ENCODE peak calls at places on chromosomes 11 and 22, in four cellular contexts. Z is HepG2, X is K562, Q is GM12878. G is an unnamed sample.

GRCh38 chr22:23539135-23539838 is 40.8 kb downstream of the IGLL1 start:
- DNase-seq in X (peak; percentile 82), Q (peak; percentile 36), Z (peak; percentile 79), G (peak; percentile 71)

GRCh38 chr11:36447947-36448346 is 62.1 kb downstream of the TRAF6 start:
- DNase-seq in Z (no peak), Q (no peak), X (no peak), G (no peak)

GRCh38 chr11:107494036-107494435 is 36.4 kb upstream of the CWF19L2 start:
- DNase-seq in Z (no peak), X (no peak), Q (no peak), G (no peak)

GRCh38 chr11:10990160-10990559 is 132.3 kb upstream of the ZBED5 start:
- DNase-seq in Q (no peak), Z (no peak), X (peak; percentile 57), G (no peak)

GRCh38 chr11:30196400-30197206 is 34.2 kb upstream of the FSHB start:
- DNase-seq in Q (no peak), X (peak; percentile 37), Z (peak; percentile 25), G (peak; percentile 37)

GRCh38 chr22:25746012-25746373 is 4.0 kb downstream of the MYO18B start:
- DNase-seq in Q (no peak), X (no peak), Z (no peak), G (peak; percentile 78)

GRCh38 chr11:2726964-2727363 is 27.2 kb upstream of the KCNQ1OT1 start:
- DNase-seq in X (no peak), Z (no peak), Q (no peak), G (no peak)

GRCh38 chr11:120335596-120335927 is 651 bp upstream of the ARHGEF12 start:
- DNase-seq in Q (no peak), X (no peak), Z (no peak), G (no peak)

GRCh38 chr11:92962444-92962843 is 7.0 kb upstream of the MTNR1B start:
- DNase-seq in X (no peak), Z (no peak), Q (no peak), G (no peak)

GRCh38 chr11:131640320-131640719 is 269.9 kb downstream of the NTM start:
- DNase-seq in Q (no peak), Z (no peak), X (no peak), G (no peak)

GRCh38 chr22:45599836-45600577 is 71.6 kb upstream of the ATXN10 start:
- DNase-seq in Q (no peak), Z (no peak), X (no peak), G (no peak)

GRCh38 chr11:69874178-69874983 is 55.2 kb upstream of the FGF3 start:
- DNase-seq in X (no peak), Q (no peak), Z (no peak), G (peak; percentile 15)

GRCh38 chr22:38618682-38619081 is 37.5 kb downstream of the FAM227A start:
- DNase-seq in Q (no peak), X (no peak), Z (no peak), G (no peak)

GRCh38 chr11:95520765-95521542 is 268.6 kb downstream of the FAM76B start:
- DNase-seq in X (no peak), Z (no peak), Q (no peak), G (no peak)

GRCh38 chr11:121630041-121630440 is 177.3 kb upstream of the SORL1-AS1 start:
- DNase-seq in Z (no peak), X (no peak), Q (no peak), G (no peak)

GRCh38 chr11:70109006-70109405 is 30.9 kb downstream of the ANO1 start:
- DNase-seq in X (no peak), Z (no peak), Q (no peak), G (no peak)

GRCh38 chr11:104653011-104653806 is 245.1 kb downstream of the CASP12 start:
- DNase-seq in X (no peak), Q (no peak), Z (no peak), G (peak; percentile 17)

GRCh38 chr11:80595011-80595410 is 1154.2 kb upstream of the TENM4 start:
- DNase-seq in Q (no peak), X (no peak), Z (peak; percentile 60), G (no peak)

GRCh38 chr11:94767701-94768601 is at the start of gene AMOTL1:
- DNase-seq in Q (no peak), Z (no peak), X (peak; percentile 89), G (peak; percentile 94)

GRCh38 chr11:102802341-102802740 is 4.4 kb upstream of the MMP1 start:
- DNase-seq in Z (no peak), X (no peak), Q (no peak), G (no peak)

GRCh38 chr11:62542111-62542745 is 4.4 kb downstream of the AHNAK start:
- DNase-seq in Q (no peak), X (no peak), Z (no peak), G (no peak)

GRCh38 chr11:3892156-3892555 is 36.7 kb downstream of the STIM1 start:
- DNase-seq in Q (no peak), Z (no peak), X (peak; percentile 69), G (no peak)

GRCh38 chr11:57567512-57568329 is at the start of gene UBE2L6:
- DNase-seq in Z (no peak), Q (no peak), X (peak; percentile 69), G (peak; percentile 91)

GRCh38 chr22:29524440-29525191 is 28.9 kb downstream of the THOC5 start:
- DNase-seq in X (peak; percentile 46), Q (no peak), Z (peak; percentile 46), G (peak; percentile 29)

GRCh38 chr11:61011239-61011870 is 39.9 kb downstream of the CD6 start:
- DNase-seq in X (no peak), Q (no peak), Z (no peak), G (peak; percentile 57)

GRCh38 chr11:118627566-118627965 is 20.2 kb downstream of the PHLDB1 start:
- DNase-seq in X (no peak), Q (no peak), Z (no peak), G (no peak)

GRCh38 chr11:72637198-72637597 is 37.0 kb downstream of the PDE2A start:
- DNase-seq in Q (no peak), X (no peak), Z (no peak), G (no peak)

GRCh38 chr22:19807914-19808872 is 46.5 kb downstream of the GNB1L start:
- DNase-seq in Q (no peak), X (no peak), Z (no peak), G (no peak)

GRCh38 chr11:65212226-65212801 is 30.6 kb downstream of the CAPN1 start:
- DNase-seq in Z (no peak), X (peak; percentile 61), Q (no peak), G (no peak)
- TF ChIP-seq POLR2AphosphoS5 in Z (no peak), X (no peak), Q (no peak), G (no peak)

GRCh38 chr11:8265681-8266241 is 2.1 kb upstream of the LMO1 start:
- DNase-seq in X (no peak), Z (no peak), Q (no peak), G (peak; percentile 81)

GRCh38 chr11:8262552-8263108 is 1.0 kb downstream of the LMO1 start:
- DNase-seq in X (no peak), Q (no peak), Z (no peak), G (no peak)

GRCh38 chr11:8261921-8262551 is 1.6 kb downstream of the LMO1 start:
- DNase-seq in Z (no peak), X (no peak), Q (no peak), G (peak; percentile 56)

GRCh38 chr11:8263109-8263768 is 439 bp downstream of the LMO1 start:
- DNase-seq in X (no peak), Z (no peak), Q (no peak), G (peak; percentile 85)

DNA sequence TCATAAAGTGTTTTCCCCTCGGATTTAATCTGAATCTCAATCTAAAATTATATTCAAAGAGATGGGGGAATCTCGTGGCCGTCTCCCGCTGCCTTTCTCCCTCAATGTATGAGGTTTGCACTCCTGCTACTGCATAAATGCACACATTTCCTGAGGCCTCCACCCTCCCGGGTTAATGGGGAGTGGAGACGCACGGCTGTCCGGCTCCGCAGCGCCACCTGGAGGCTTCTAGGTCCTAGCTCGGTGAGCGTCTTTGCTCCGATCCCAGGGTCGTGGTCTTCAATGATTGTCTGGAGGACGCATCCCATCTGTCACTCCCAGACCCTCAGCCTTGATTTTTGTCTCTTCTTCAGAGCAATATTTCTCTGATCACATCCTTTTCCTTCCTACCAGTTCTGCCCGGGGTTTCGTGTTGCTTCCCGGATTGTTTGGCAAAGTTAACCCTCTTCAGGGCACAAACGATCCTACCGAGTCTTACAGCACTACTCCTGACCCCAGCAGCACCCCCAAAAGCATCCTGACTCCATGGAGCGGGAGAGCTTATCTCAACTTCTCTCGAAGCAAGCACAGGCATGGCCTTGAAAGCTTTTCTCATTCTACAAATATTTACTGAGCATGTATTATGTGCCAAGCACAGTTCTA is at the start of gene LMO1:
- DNase-seq in Q (no peak), Z (peak; percentile 41), X (peak; percentile 72), G (peak; percentile 94)
- TF ChIP-seq NFIC in Q (no peak), Z (no peak), X (no peak), G (no peak)

GRCh38 chr22:41952713-41953112 is 763 bp downstream of the SMIM45 start:
- DNase-seq in Z (no peak), X (no peak), Q (no peak), G (no peak)
- H3K4me2 ChIP-seq in Z (no peak overlapping the region), X (no peak overlapping the region), Q (no peak overlapping the region), G (no peak overlapping the region)

GRCh38 chr11:47578524-47579460 is at the start of the genes KBTBD4 and NDUFS3:
- DNase-seq in X (peak; percentile 94), Q (peak; percentile 71), Z (peak; percentile 77), G (peak; percentile 94)
- TF ChIP-seq POLR2AphosphoS5 in X (peak; percentile 89), Q (peak; percentile 75), Z (peak; percentile 85), G (peak; percentile 88)

GRCh38 chr11:65456418-65456817 is 33.8 kb downstream of the NEAT1 start:
- DNase-seq in Q (no peak), X (no peak), Z (no peak), G (no peak)
- TF ChIP-seq NFIC in Q (no peak), X (no peak), Z (no peak), G (no peak)

GRCh38 chr11:46523290-46523689 is 70.5 kb downstream of the AMBRA1 start:
- DNase-seq in Z (no peak), Q (no peak), X (no peak), G (no peak)
- H3K4me2 ChIP-seq in Z (peak overlapping the region; percentile 48), Q (peak overlapping the region; percentile 42), X (no peak overlapping the region), G (no peak overlapping the region)